ENCODE peak calls at places on chromosomes 3 and 15, in five cellular contexts. P is tibial artery, D is OCI-LY7, O is ovary, R is Panc1. I is an unnamed sample. For H3K4me1, the result is how much of the 10 kb centered on the place peaks cover.

GRCh38 chr3:180594631-180595348 is 7.2 kb upstream of the TTC14 start:
- DNase-seq in D (peak), O (no peak), R (peak), P (no peak), I (no peak)

GRCh38 chr3:64238971-64239667 is 13.9 kb upstream of the PRICKLE2 start:
- DNase-seq in O (peak), R (no peak), P (peak), D (no peak), I (peak)

GRCh38 chr3:5798809-5799208 is 611.3 kb downstream of the EDEM1 start:
- DNase-seq in P (no peak), D (no peak), R (no peak), O (no peak), I (no peak)

GRCh38 chr15:55829826-55830225 is 86.9 kb upstream of the PRTG start:
- DNase-seq in O (no peak), D (no peak), R (no peak), P (no peak), I (no peak)

GRCh38 chr3:34683851-34684250 is 885.4 kb downstream of the PDCD6IP start:
- DNase-seq in P (peak), D (peak), R (peak), O (no peak), I (peak)

GRCh38 chr3:39101022-39101689 is 6.3 kb downstream of the GORASP1 start:
- DNase-seq in D (peak), O (no peak), R (no peak), P (no peak), I (peak)

GRCh38 chr3:181699171-181699903 is 12.4 kb upstream of the SOX2 start:
- DNase-seq in D (no peak), R (no peak), O (no peak), P (no peak), I (no peak)

GRCh38 chr3:197393711-197394110 is 95.3 kb upstream of the DLG1 start:
- DNase-seq in D (no peak), P (no peak), O (no peak), R (no peak), I (no peak)

GRCh38 chr15:82043130-82043673 is 2.6 kb downstream of the MEX3B start:
- DNase-seq in D (no peak), O (no peak), R (no peak), P (no peak), I (no peak)

GRCh38 chr15:25783607-25784131 is 79.5 kb downstream of the ATP10A start:
- DNase-seq in D (peak), P (no peak), R (no peak), O (no peak), I (no peak)

GRCh38 chr3:4060064-4060463 is 243.1 kb upstream of the SETMAR start:
- DNase-seq in P (no peak), R (no peak), D (no peak), O (no peak), I (no peak)

GRCh38 chr15:60589253-60589652 is 110.3 kb upstream of the ICE2 start:
- DNase-seq in P (no peak), R (no peak), O (no peak), D (no peak), I (peak)

GRCh38 chr15:60592386-60593339 is 113.7 kb upstream of the ICE2 start:
- DNase-seq in R (no peak), D (peak), P (peak), O (peak), I (peak)

GRCh38 chr15:60591491-60592385 is 112.8 kb upstream of the ICE2 start:
- DNase-seq in D (peak), P (peak), R (no peak), O (peak), I (peak)

GRCh38 chr15:60590935-60591490 is 112.1 kb upstream of the ICE2 start:
- DNase-seq in P (peak), D (no peak), R (no peak), O (peak), I (peak)

GRCh38 chr15:60589728-60590127 is 110.8 kb upstream of the ICE2 start:
- DNase-seq in P (no peak), D (no peak), R (no peak), O (no peak), I (no peak)
- H3K4me1 ChIP-seq in P (under half), D (under half), R (under half), O (under half), I (under half)

GRCh38 chr15:80186066-80186465 is 33.3 kb downstream of the FAH start:
- DNase-seq in O (no peak), R (no peak), D (no peak), P (no peak), I (no peak)

GRCh38 chr15:80182611-80183210 is 29.9 kb downstream of the FAH start:
- DNase-seq in R (no peak), P (no peak), O (no peak), D (no peak), I (no peak)

GRCh38 chr15:80183291-80183690 is 30.5 kb downstream of the FAH start:
- DNase-seq in O (no peak), D (no peak), P (no peak), R (no peak), I (no peak)

GRCh38 chr15:80185152-80185551 is 32.4 kb downstream of the FAH start:
- DNase-seq in R (no peak), O (no peak), P (no peak), D (no peak), I (no peak)

GRCh38 chr15:80183886-80184285 is 31.1 kb downstream of the FAH start:
- DNase-seq in D (no peak), R (no peak), P (no peak), O (no peak), I (no peak)
- TF ChIP-seq CTCF in D (peak), R (no peak), P (no peak), O (no peak), I (no peak)

GRCh38 chr15:59002418-59002859 is 15.0 kb downstream of the RNF111 start:
- DNase-seq in D (peak), P (no peak), O (no peak), R (no peak), I (no peak)
- H3K4me1 ChIP-seq in D (under half), P (under half), O (under half), R (under half), I (under half)

GRCh38 chr3:172140499-172141391 is 101.4 kb downstream of the FNDC3B start:
- DNase-seq in P (no peak), D (no peak), O (no peak), R (peak), I (peak)
- TF ChIP-seq CTCF in P (no peak), D (no peak), O (no peak), R (no peak), I (no peak)